ENCODE peak calls at places on chromosome 16, in four cellular contexts. T is DND-41, W is WERI-Rb-1, F is prostate gland. C is an unnamed sample. For H3K27me3, the result is how much of the 10 kb centered on the place peaks cover.

GRCh38 chr16:25693621-25694020 is 1.9 kb downstream of the HS3ST4 start:
- DNase-seq in T (no peak), F (no peak), W (peak), C (no peak)

GRCh38 chr16:51431517-51432241 is 280.6 kb upstream of the SALL1 start:
- DNase-seq in F (no peak), W (no peak), T (no peak), C (peak)

GRCh38 chr16:84119368-84119767 is 2.6 kb upstream of the MBTPS1 start:
- DNase-seq in T (no peak), W (no peak), F (no peak), C (peak)

GRCh38 chr16:77974883-77975282 is 47.5 kb upstream of the CLEC3A start:
- DNase-seq in F (no peak), W (no peak), T (peak), C (no peak)

GRCh38 chr16:67951485-67951884 is 7.6 kb upstream of the LCAT start:
- DNase-seq in T (no peak), W (no peak), F (no peak), C (no peak)

GRCh38 chr16:86334062-86334461 is 176.3 kb upstream of the FOXF1 start:
- DNase-seq in T (no peak), W (no peak), F (no peak), C (no peak)

GRCh38 chr16:48374255-48374654 is 11.0 kb downstream of the SIAH1 start:
- DNase-seq in F (no peak), W (no peak), T (no peak), C (no peak)

GRCh38 chr16:66512589-66513404 is 37.1 kb downstream of the TK2 start:
- DNase-seq in T (no peak), F (no peak), W (no peak), C (no peak)

GRCh38 chr16:68385371-68385770 is 62.9 kb downstream of the SMPD3 start:
- DNase-seq in T (no peak), W (no peak), F (no peak), C (no peak)

GRCh38 chr16:87076950-87077749 is 240.0 kb downstream of the C16orf95 start:
- DNase-seq in F (no peak), T (peak), W (peak), C (no peak)

GRCh38 chr16:22764662-22765302 is 49.2 kb upstream of the HS3ST2 start:
- DNase-seq in W (peak), T (no peak), F (no peak), C (no peak)

GRCh38 chr16:66478733-66479511 is 51.8 kb downstream of the BEAN1 start:
- DNase-seq in W (peak), F (peak), T (peak), C (peak)

GRCh38 chr16:46649571-46649970 is 28.4 kb upstream of the SHCBP1 start:
- DNase-seq in T (no peak), F (no peak), W (no peak), C (no peak)

GRCh38 chr16:56450275-56450889 is 750 bp downstream of the NUDT21 start:
- DNase-seq in W (no peak), T (peak), F (no peak), C (no peak)

GRCh38 chr16:59339871-59340270 is 605.8 kb upstream of the GOT2 start:
- DNase-seq in F (no peak), W (no peak), T (no peak), C (no peak)

GRCh38 chr16:59342669-59343068 is 608.6 kb upstream of the GOT2 start:
- DNase-seq in T (no peak), W (no peak), F (no peak), C (no peak)

DNA sequence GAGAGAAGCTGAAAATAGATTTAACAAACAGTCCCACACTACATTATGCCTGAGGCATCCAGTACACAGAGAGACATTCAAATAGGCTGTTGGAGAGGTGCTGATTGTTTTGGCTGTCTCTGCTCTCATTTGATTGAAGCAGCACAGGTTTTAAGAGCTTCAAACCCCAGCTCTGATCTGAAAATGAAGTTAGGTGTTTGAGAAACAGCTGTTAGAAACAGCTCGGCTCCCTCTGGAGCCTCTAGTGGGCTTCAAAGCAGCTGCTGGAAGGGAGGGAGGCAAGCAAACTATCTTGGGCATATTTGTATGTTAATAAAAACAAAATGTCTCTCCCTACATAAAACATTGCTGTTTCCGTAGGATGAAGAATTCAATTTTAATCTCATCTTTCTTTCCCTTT is 607.3 kb upstream of the GOT2 start:
- DNase-seq in W (no peak), F (no peak), T (no peak), C (no peak)
- H3K27me3 ChIP-seq in W (under half), F (under half), T (under half), C (under half)

GRCh38 chr16:85194528-85195270 is 82.4 kb upstream of the CIBAR2 start:
- DNase-seq in T (no peak), W (no peak), F (no peak), C (no peak)
- H3K27me3 ChIP-seq in T (under half), W (under half), F (under half), C (under half)

GRCh38 chr16:707062-707538 is 1.5 kb upstream of the FBXL16 start:
- DNase-seq in F (no peak), W (no peak), T (no peak), C (no peak)

GRCh38 chr16:708959-709358 is 3.4 kb upstream of the FBXL16 start:
- DNase-seq in W (no peak), T (no peak), F (no peak), C (no peak)

GRCh38 chr16:706189-707061 is 824 bp upstream of the FBXL16 start:
- DNase-seq in F (no peak), T (no peak), W (no peak), C (no peak)

GRCh38 chr16:709651-710499 is 4.3 kb upstream of the FBXL16 start:
- DNase-seq in F (no peak), T (no peak), W (peak), C (no peak)

GRCh38 chr16:708019-708418 is 2.4 kb upstream of the FBXL16 start:
- DNase-seq in F (no peak), W (no peak), T (no peak), C (no peak)
- H3K27me3 ChIP-seq in F (under half), W (under half), T (under half), C (under half)

GRCh38 chr16:71431991-71432390 is 9.9 kb downstream of the TLE7 start:
- DNase-seq in T (no peak), W (no peak), F (no peak), C (no peak)

GRCh38 chr16:71430744-71431143 is 11.1 kb downstream of the TLE7 start:
- DNase-seq in F (no peak), W (no peak), T (no peak), C (no peak)

GRCh38 chr16:71432906-71433305 is 8.9 kb downstream of the TLE7 start:
- DNase-seq in F (no peak), T (no peak), W (no peak), C (no peak)

GRCh38 chr16:71429581-71429980 is 12.3 kb downstream of the TLE7 start:
- DNase-seq in T (no peak), W (no peak), F (no peak), C (no peak)

GRCh38 chr16:71431176-71431575 is 10.7 kb downstream of the TLE7 start:
- DNase-seq in F (no peak), T (no peak), W (no peak), C (no peak)
- H3K27me3 ChIP-seq in F (under half), T (under half), W (under half), C (under half)

GRCh38 chr16:11452746-11453344 is 107.6 kb downstream of the RMI2 start:
- DNase-seq in W (no peak), F (no peak), T (no peak), C (no peak)
- H3K27me3 ChIP-seq in W (under half), F (under half), T (under half), C (under half)

GRCh38 chr16:16042076-16042475 is 92.7 kb downstream of the ABCC1 start:
- DNase-seq in T (no peak), W (no peak), F (peak), C (peak)

GRCh38 chr16:16038950-16039349 is 89.5 kb downstream of the ABCC1 start:
- DNase-seq in T (no peak), W (no peak), F (no peak), C (no peak)

GRCh38 chr16:16037970-16038369 is 88.6 kb downstream of the ABCC1 start:
- DNase-seq in W (no peak), T (no peak), F (no peak), C (no peak)

GRCh38 chr16:16037521-16037920 is 88.1 kb downstream of the ABCC1 start:
- DNase-seq in F (no peak), W (no peak), T (no peak), C (no peak)

GRCh38 chr16:16041196-16041892 is 91.9 kb downstream of the ABCC1 start:
- DNase-seq in F (peak), T (peak), W (no peak), C (no peak)
- H3K27me3 ChIP-seq in F (under half), T (under half), W (under half), C (under half)

GRCh38 chr16:79592150-79592549 is 8.4 kb downstream of the MAF start:
- DNase-seq in T (no peak), F (no peak), W (no peak), C (no peak)
- H3K27me3 ChIP-seq in T (under half), F (under half), W (half or more), C (under half)